ENCODE peak calls at places on chromosomes 7 and 10, in five cellular contexts. V is activated naive CD4-positive, alpha-beta T cell; J is body of pancreas; I is lower leg skin; F is posterior vena cava. W is an unnamed sample.

GRCh38 chr7:114825423-114825951 is 96.4 kb upstream of the MDFIC start:
- DNase-seq in V (no peak), J (no peak), I (no peak), F (no peak), W (no peak)

GRCh38 chr7:47573758-47574472 is 8.0 kb downstream of the TNS3 start:
- DNase-seq in V (no peak), J (peak; percentile 78), I (no peak), F (no peak), W (peak; percentile 63)

GRCh38 chr10:123726826-123727225 is 60.7 kb downstream of the GPR26 start:
- DNase-seq in V (no peak), J (no peak), I (no peak), F (no peak), W (no peak)

GRCh38 chr7:36526720-36527548 is 137.3 kb downstream of the ANLN start:
- DNase-seq in V (no peak), J (no peak), I (no peak), F (no peak), W (peak; percentile 75)

GRCh38 chr10:71770789-71771188 is 2.5 kb downstream of the VSIR start:
- DNase-seq in V (no peak), J (no peak), I (no peak), F (no peak), W (peak; percentile 61)

GRCh38 chr7:144827581-144828139 is 8.2 kb downstream of the TPK1 start:
- DNase-seq in V (no peak), J (no peak), I (no peak), F (no peak), W (no peak)

GRCh38 chr10:112229901-112230300 is 46.3 kb upstream of the GPAM start:
- DNase-seq in V (no peak), J (no peak), I (no peak), F (no peak), W (no peak)

GRCh38 chr7:25527665-25528064 is 299.4 kb upstream of the NPVF start:
- DNase-seq in V (no peak), J (no peak), I (no peak), F (no peak), W (no peak)

GRCh38 chr7:51138121-51139085 is 178.2 kb downstream of the COBL start:
- DNase-seq in V (no peak), J (no peak), I (no peak), F (no peak), W (no peak)

GRCh38 chr7:102412548-102412947 is 16.4 kb downstream of the PRKRIP1 start:
- DNase-seq in V (no peak), J (no peak), I (no peak), F (peak; percentile 86), W (peak; percentile 51)

GRCh38 chr7:112449353-112449752 is 907 bp upstream of the IFRD1 start:
- DNase-seq in V (no peak), J (peak; percentile 56), I (no peak), F (no peak), W (peak; percentile 26)

GRCh38 chr7:80133361-80134104 is 1.1 kb upstream of the GNAI1 start:
- DNase-seq in V (no peak), J (no peak), I (no peak), F (no peak), W (no peak)

GRCh38 chr7:16564909-16565426 is 38.3 kb downstream of the LRRC72 start:
- DNase-seq in V (no peak), J (peak; percentile 29), I (no peak), F (no peak), W (peak; percentile 66)

GRCh38 chr10:6721480-6721879 is 141.4 kb upstream of the PRKCQ start:
- DNase-seq in V (no peak), J (no peak), I (peak; percentile 46), F (no peak), W (no peak)

GRCh38 chr7:158454631-158455030 is 133.0 kb downstream of the PTPRN2 start:
- DNase-seq in V (no peak), J (no peak), I (no peak), F (peak; percentile 40), W (no peak)

GRCh38 chr10:100710151-100710871 is 35.1 kb upstream of the PAX2 start:
- DNase-seq in V (no peak), J (no peak), I (no peak), F (no peak), W (no peak)

GRCh38 chr7:1812693-1813393 is 142.8 kb downstream of the ELFN1 start:
- DNase-seq in V (no peak), J (no peak), I (no peak), F (no peak), W (no peak)

GRCh38 chr7:1897861-1898627 is 228.0 kb downstream of the ELFN1 start:
- DNase-seq in V (no peak), J (no peak), I (no peak), F (no peak), W (no peak)